ENCODE peak calls at places on chromosomes 6 and 20, in four cellular contexts. K is psoas muscle; L is EL; Y is stimulated activated CD4-positive, alpha-beta T cell treated with anti-CD3 and anti-CD28 coated beads, Interleukin-15, amount 100 ng/mL, for 1 hour. A is an unnamed sample.

GRCh38 chr20:61664741-61665320 is 400.9 kb downstream of the TAF4 start:
- DNase-seq in Y (no peak), K (no peak), L (no peak), A (no peak)

GRCh38 chr6:168922436-168922835 is 331.2 kb downstream of the THBS2 start:
- DNase-seq in L (no peak), Y (no peak), K (no peak), A (no peak)

GRCh38 chr6:137044366-137045220 is at the start of gene IL20RA:
- DNase-seq in Y (no peak), K (peak; percentile 58), L (peak; percentile 24), A (no peak)

GRCh38 chr20:32589256-32589655 is 4.1 kb upstream of the NOL4L start:
- DNase-seq in K (no peak), Y (no peak), L (peak; percentile 67), A (no peak)

GRCh38 chr6:157326979-157327378 is 3.7 kb upstream of the TMEM242 start:
- DNase-seq in K (no peak), Y (no peak), L (no peak), A (no peak)

GRCh38 chr6:146890644-146891434 is 292.1 kb downstream of the ADGB start:
- DNase-seq in K (no peak), Y (no peak), L (no peak), A (no peak)

GRCh38 chr6:42345696-42346416 is 105.9 kb downstream of the TRERF1 start:
- DNase-seq in K (no peak), Y (no peak), L (no peak), A (no peak)

GRCh38 chr6:41025966-41026365 is 13.1 kb downstream of the UNC5CL start:
- DNase-seq in L (no peak), K (no peak), Y (no peak), A (no peak)

GRCh38 chr6:19325335-19325789 is 511.8 kb upstream of the ID4 start:
- DNase-seq in Y (no peak), K (no peak), L (no peak), A (peak; percentile 49)

GRCh38 chr6:142395768-142396231 is 94.0 kb downstream of the ADGRG6 start:
- DNase-seq in Y (no peak), K (no peak), L (no peak), A (no peak)